ENCODE peak calls at places on chromosome 11, in four cellular contexts. I is H1, U is neuronal stem cell, O is IMR-90. X is an unnamed sample.
A peak's percentile ranks its signal among the peaks of the same experiment; 100 is the strongest.

GRCh38 chr11:13446444-13446843 is 16.6 kb downstream of the BTBD10 start:
- DNase-seq in O (peak; percentile 48), U (no peak), I (no peak), X (no peak)

GRCh38 chr11:129042503-129042902 is 99.8 kb upstream of the TP53AIP1 start:
- DNase-seq in U (no peak), I (no peak), O (no peak), X (no peak)

GRCh38 chr11:38323961-38324761 is 1726.1 kb upstream of the RAG2 start:
- DNase-seq in U (no peak), O (no peak), I (no peak), X (peak; percentile 34)

GRCh38 chr11:6864436-6864835 is 1.6 kb downstream of the OR10A2 start:
- DNase-seq in U (no peak), O (peak; percentile 58), I (no peak), X (no peak)

GRCh38 chr11:123054301-123055065 is 7.5 kb downstream of the HSPA8 start:
- DNase-seq in O (peak; percentile 73), U (peak; percentile 64), I (no peak), X (peak; percentile 42)

GRCh38 chr11:82908311-82908710 is 6.8 kb downstream of the DDIAS start:
- DNase-seq in O (no peak), U (no peak), I (no peak), X (no peak)

GRCh38 chr11:93567406-93567819 is 24.2 kb upstream of the SMCO4 start:
- DNase-seq in I (no peak), U (no peak), O (no peak), X (no peak)

GRCh38 chr11:17930544-17931144 is 82.2 kb downstream of the SERGEF start:
- DNase-seq in O (no peak), U (no peak), I (no peak), X (no peak)

GRCh38 chr11:13152264-13152663 is 125.3 kb upstream of the BMAL1 start:
- DNase-seq in U (no peak), O (no peak), I (no peak), X (no peak)

GRCh38 chr11:69939551-69940245 is 120.5 kb upstream of the FGF3 start:
- DNase-seq in O (peak; percentile 77), U (no peak), I (no peak), X (no peak)

GRCh38 chr11:66221726-66222236 is 46.7 kb upstream of the RAB1B start:
- DNase-seq in I (no peak), U (no peak), O (peak; percentile 24), X (peak; percentile 23)

GRCh38 chr11:103644676-103645075 is 391.8 kb upstream of the DDI1 start:
- DNase-seq in O (no peak), U (no peak), I (no peak), X (no peak)

GRCh38 chr11:94825111-94825880 is 57.1 kb downstream of the AMOTL1 start:
- DNase-seq in I (no peak), O (no peak), U (no peak), X (no peak)

GRCh38 chr11:126732981-126733380 is 267.6 kb downstream of the KIRREL3 start:
- DNase-seq in O (no peak), U (no peak), I (no peak), X (no peak)

GRCh38 chr11:850777-851762 is 8.4 kb downstream of the TSPAN4 start:
- DNase-seq in I (peak; percentile 76), O (no peak), U (no peak), X (peak; percentile 67)

GRCh38 chr11:35511666-35512065 is 13.8 kb downstream of the PAMR1 start:
- DNase-seq in I (no peak), O (peak; percentile 91), U (no peak), X (no peak)

GRCh38 chr11:58561394-58562102 is 14.1 kb downstream of the LPXN start:
- DNase-seq in U (no peak), O (no peak), I (no peak), X (no peak)

GRCh38 chr11:116240661-116241060 is 532.1 kb downstream of the BUD13 start:
- DNase-seq in O (no peak), I (no peak), U (no peak), X (no peak)

GRCh38 chr11:122230387-122230760 is 114.4 kb upstream of the BLID start:
- DNase-seq in I (no peak), U (no peak), O (peak; percentile 67), X (no peak)

GRCh38 chr11:33735426-33736147 is 636 bp downstream of the CD59 start:
- DNase-seq in O (no peak), I (peak; percentile 54), U (peak; percentile 38), X (no peak)

GRCh38 chr11:101470881-101471535 is 112.8 kb downstream of the TRPC6 start:
- DNase-seq in U (no peak), O (peak; percentile 75), I (no peak), X (no peak)

GRCh38 chr11:67062526-67063373 is 6.1 kb downstream of the RHOD start:
- DNase-seq in O (no peak), I (no peak), U (no peak), X (no peak)

GRCh38 chr11:12741671-12742216 is 67.5 kb downstream of the TEAD1 start:
- DNase-seq in O (no peak), U (no peak), I (no peak), X (no peak)

GRCh38 chr11:78338138-78338537 is 79.5 kb downstream of the GAB2 start:
- DNase-seq in O (no peak), U (no peak), I (no peak), X (no peak)

GRCh38 chr11:114397349-114397982 is 2.8 kb downstream of the C11orf71 start:
- DNase-seq in U (no peak), O (no peak), I (no peak), X (no peak)

GRCh38 chr11:8258771-8259170 is 4.9 kb downstream of the LMO1 start:
- DNase-seq in I (peak; percentile 35), U (no peak), O (peak; percentile 26), X (peak; percentile 19)

GRCh38 chr11:11748706-11749365 is 92.9 kb upstream of the USP47 start:
- DNase-seq in U (no peak), I (no peak), O (peak; percentile 41), X (no peak)

GRCh38 chr11:131581006-131581405 is 210.6 kb downstream of the NTM start:
- DNase-seq in U (no peak), I (no peak), O (no peak), X (no peak)

GRCh38 chr11:80155412-80156017 is 714.7 kb upstream of the TENM4 start:
- DNase-seq in U (peak; percentile 12), O (peak; percentile 37), I (no peak), X (no peak)

GRCh38 chr11:99884750-99885149 is 802.3 kb upstream of the ARHGAP42 start:
- DNase-seq in U (no peak), I (no peak), O (no peak), X (peak; percentile 36)

GRCh38 chr11:67998150-67999045 is 5.5 kb downstream of the UNC93B1 start:
- DNase-seq in O (no peak), U (no peak), I (no peak), X (peak; percentile 8)

GRCh38 chr11:1918436-1919315 is 827 bp upstream of the TNNT3 start:
- DNase-seq in O (no peak), U (no peak), I (no peak), X (no peak)

GRCh38 chr11:58639103-58639502 is 16.6 kb downstream of the CNTF start:
- DNase-seq in I (no peak), U (no peak), O (no peak), X (no peak)

GRCh38 chr11:30321321-30321720 is 1.6 kb upstream of the ARL14EP start:
- DNase-seq in U (no peak), O (no peak), I (no peak), X (no peak)

GRCh38 chr11:30322162-30322561 is 742 bp upstream of the ARL14EP start:
- DNase-seq in O (no peak), I (no peak), U (no peak), X (no peak)

GRCh38 chr11:30326911-30327310 is 4.0 kb downstream of the ARL14EP start:
- DNase-seq in O (no peak), U (no peak), I (no peak), X (no peak)

GRCh38 chr11:30326114-30326783 is 3.3 kb downstream of the ARL14EP start:
- DNase-seq in I (no peak), U (no peak), O (peak; percentile 66), X (no peak)

DNA sequence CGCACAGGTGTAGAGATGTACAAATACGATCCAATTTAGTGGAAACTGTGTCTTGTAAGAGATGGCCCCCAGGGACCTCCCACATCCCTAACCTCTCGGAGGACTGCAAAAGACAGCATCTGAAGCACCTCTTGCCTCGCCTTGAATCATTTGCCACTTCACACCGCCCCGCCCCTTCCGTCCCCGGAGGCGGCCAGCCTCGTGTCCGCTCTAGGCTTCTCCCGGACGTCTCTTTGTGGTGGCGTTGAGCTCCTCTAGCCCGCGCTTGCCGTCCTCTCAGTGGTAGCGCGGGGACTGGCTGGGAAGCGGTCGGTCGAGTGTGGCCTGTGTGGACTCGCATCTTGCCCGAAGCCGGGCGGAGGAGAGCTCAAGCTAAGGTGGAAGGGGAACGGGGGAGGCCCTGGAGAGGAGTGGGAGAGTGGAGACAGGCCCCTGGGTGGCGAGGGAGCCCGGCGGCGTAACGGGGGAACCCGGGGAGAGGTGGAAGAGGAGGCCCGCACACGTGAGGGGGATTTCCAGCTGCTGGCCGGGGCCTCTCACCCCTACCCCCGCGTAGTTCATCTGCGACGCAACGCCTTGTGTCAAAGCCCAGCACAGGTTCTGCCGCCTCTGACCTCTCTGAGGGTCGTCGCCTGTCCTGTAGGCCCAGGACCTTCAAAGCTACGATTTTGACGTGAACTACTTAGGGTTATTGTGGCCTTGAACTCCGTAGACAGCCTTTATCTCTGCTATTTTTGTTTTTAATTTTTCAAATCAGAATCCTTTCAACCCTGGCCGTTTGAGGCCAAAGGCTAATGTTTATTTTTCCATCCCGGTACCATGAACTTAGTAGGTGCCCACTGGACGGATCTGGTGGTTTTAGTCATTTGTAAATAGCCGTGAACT is at the start of gene ARL14EP:
- DNase-seq in I (peak; percentile 88), O (peak; percentile 96), U (peak; percentile 87), X (peak; percentile 96)
- H2BK5ac ChIP-seq in I (peak within 1 kb of the TSS; percentile 77), O (peak within 1 kb of the TSS; percentile 82), U (peak within 1 kb of the TSS; percentile 77), X (no peak within 1 kb of the TSS)

GRCh38 chr11:65040520-65041205 is 347 bp upstream of the SAC3D1 start:
- DNase-seq in U (peak; percentile 86), I (peak; percentile 94), O (peak; percentile 93), X (peak; percentile 94)
- H2BK5ac ChIP-seq in U (peak overlapping the region; percentile 98), I (peak overlapping the region; percentile 98), O (peak overlapping the region; percentile 91), X (no peak overlapping the region)

DNA sequence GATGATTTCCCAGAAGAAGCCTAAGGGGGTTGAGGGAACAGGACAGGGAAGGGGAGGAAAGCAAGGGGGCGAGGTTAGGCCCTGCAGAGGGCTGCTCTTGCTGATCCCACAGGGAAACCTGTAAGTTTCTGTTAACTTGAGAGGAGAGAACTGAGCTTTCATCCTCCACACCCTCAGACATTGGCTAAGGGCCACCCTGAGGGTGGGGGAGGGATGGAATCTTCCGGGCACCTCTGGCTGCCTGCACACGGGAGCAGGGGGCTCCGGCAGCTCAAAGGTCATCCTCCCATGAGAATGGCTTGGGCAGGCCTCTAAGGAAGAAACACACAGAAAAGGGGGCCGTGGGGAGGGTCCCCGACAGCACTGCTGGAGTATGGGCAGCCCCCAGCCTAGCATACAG is 108.1 kb downstream of the TSPAN18 start:
- DNase-seq in I (no peak), U (no peak), O (no peak), X (no peak)
- H2BK5ac ChIP-seq in I (no peak overlapping the region), U (peak overlapping the region; percentile 73), O (no peak overlapping the region), X (no peak overlapping the region)

GRCh38 chr11:62880803-62881578 is at the start of gene SLC3A2:
- DNase-seq in I (peak; percentile 88), U (peak; percentile 86), O (peak; percentile 82), X (peak; percentile 92)

GRCh38 chr11:62879150-62879549 is 1.5 kb upstream of the SLC3A2 start:
- DNase-seq in U (no peak), I (no peak), O (no peak), X (no peak)

GRCh38 chr11:62881579-62882427 is 1.1 kb downstream of the SLC3A2 start:
- DNase-seq in O (peak; percentile 97), I (no peak), U (no peak), X (no peak)

GRCh38 chr11:62879554-62879953 is 1.1 kb upstream of the SLC3A2 start:
- DNase-seq in O (no peak), I (no peak), U (no peak), X (peak; percentile 48)

GRCh38 chr11:62880231-62880802 is 379 bp upstream of the SLC3A2 start:
- DNase-seq in O (peak; percentile 88), U (no peak), I (no peak), X (no peak)
- H2BK5ac ChIP-seq in O (peak overlapping the region; percentile 85), U (peak overlapping the region; percentile 85), I (peak overlapping the region; percentile 18), X (no peak overlapping the region)